ENCODE peak calls at places on chromosomes 5 and 9, in seven cellular contexts. One of them, this sample, is unnamed.

GRCh38 chr9:126386088-126386487 is 59.5 kb downstream of the MVB12B start:
- DNase-seq in GM12878: no peak
- DNase-seq in HepG2: peak; percentile 37
- DNase-seq in K562: no peak
- DNase-seq in SK-N-SH: no peak
- DNase-seq in H1: no peak
- DNase-seq in HCT116: no peak
- DNase-seq in this sample: peak; percentile 33

GRCh38 chr5:9596256-9596655 is 33.9 kb downstream of the TAS2R1 start:
- DNase-seq in GM12878: no peak
- DNase-seq in H1: no peak
- DNase-seq in HCT116: no peak
- DNase-seq in K562: no peak
- DNase-seq in SK-N-SH: no peak
- DNase-seq in HepG2: no peak
- DNase-seq in this sample: no peak

GRCh38 chr9:136719212-136719880 is 7.0 kb downstream of the DIPK1B start:
- DNase-seq in HepG2: no peak
- DNase-seq in H1: no peak
- DNase-seq in SK-N-SH: no peak
- DNase-seq in HCT116: no peak
- DNase-seq in GM12878: no peak
- DNase-seq in K562: no peak
- DNase-seq in this sample: no peak

GRCh38 chr5:67511911-67512310 is 315.3 kb upstream of the CD180 start:
- DNase-seq in K562: no peak
- DNase-seq in HCT116: no peak
- DNase-seq in SK-N-SH: no peak
- DNase-seq in GM12878: no peak
- DNase-seq in H1: no peak
- DNase-seq in HepG2: no peak
- DNase-seq in this sample: no peak

GRCh38 chr5:147384346-147385193 is 125.3 kb downstream of the DPYSL3 start:
- DNase-seq in SK-N-SH: peak; percentile 42
- DNase-seq in HCT116: no peak
- DNase-seq in HepG2: no peak
- DNase-seq in GM12878: no peak
- DNase-seq in K562: no peak
- DNase-seq in H1: no peak
- DNase-seq in this sample: no peak

GRCh38 chr9:37926737-37927590 is 23.0 kb upstream of the SLC25A51 start:
- DNase-seq in K562: no peak
- DNase-seq in H1: no peak
- DNase-seq in HCT116: no peak
- DNase-seq in GM12878: no peak
- DNase-seq in SK-N-SH: no peak
- DNase-seq in HepG2: no peak
- DNase-seq in this sample: no peak

GRCh38 chr5:123116757-123117156 is 27.7 kb downstream of the PRDM6 start:
- DNase-seq in HCT116: no peak
- DNase-seq in GM12878: no peak
- DNase-seq in HepG2: no peak
- DNase-seq in K562: no peak
- DNase-seq in SK-N-SH: no peak
- DNase-seq in H1: no peak
- DNase-seq in this sample: no peak

GRCh38 chr9:117734523-117735314 is 30.5 kb downstream of the TLR4 start:
- DNase-seq in SK-N-SH: no peak
- DNase-seq in HepG2: no peak
- DNase-seq in HCT116: no peak
- DNase-seq in GM12878: no peak
- DNase-seq in H1: no peak
- DNase-seq in K562: no peak
- DNase-seq in this sample: no peak

GRCh38 chr9:69549310-69550202 is 122.6 kb downstream of the APBA1 start:
- DNase-seq in H1: no peak
- DNase-seq in HCT116: peak; percentile 38
- DNase-seq in HepG2: peak; percentile 45
- DNase-seq in GM12878: no peak
- DNase-seq in SK-N-SH: peak; percentile 44
- DNase-seq in K562: peak; percentile 30
- DNase-seq in this sample: peak; percentile 36

GRCh38 chr5:111280282-111280901 is 56.2 kb downstream of the CAMK4 start:
- DNase-seq in SK-N-SH: peak; percentile 49
- DNase-seq in HCT116: no peak
- DNase-seq in HepG2: no peak
- DNase-seq in K562: no peak
- DNase-seq in H1: no peak
- DNase-seq in GM12878: no peak
- DNase-seq in this sample: no peak

GRCh38 chr5:77707786-77708185 is 68.4 kb downstream of the TBCA start:
- DNase-seq in SK-N-SH: no peak
- DNase-seq in HepG2: peak; percentile 2
- DNase-seq in GM12878: no peak
- DNase-seq in H1: no peak
- DNase-seq in HCT116: no peak
- DNase-seq in K562: no peak
- DNase-seq in this sample: no peak

GRCh38 chr5:98248949-98249348 is 524.5 kb upstream of the RGMB start:
- DNase-seq in K562: no peak
- DNase-seq in H1: no peak
- DNase-seq in SK-N-SH: no peak
- DNase-seq in HepG2: no peak
- DNase-seq in HCT116: no peak
- DNase-seq in GM12878: no peak
- DNase-seq in this sample: no peak

GRCh38 chr5:172788771-172789686 is 18.0 kb upstream of the DUSP1 start:
- DNase-seq in H1: no peak
- DNase-seq in GM12878: no peak
- DNase-seq in SK-N-SH: no peak
- DNase-seq in HCT116: no peak
- DNase-seq in HepG2: peak; percentile 85
- DNase-seq in K562: peak; percentile 85
- DNase-seq in this sample: no peak

GRCh38 chr5:91281409-91281808 is 101.7 kb downstream of the ARRDC3 start:
- DNase-seq in K562: no peak
- DNase-seq in HepG2: no peak
- DNase-seq in SK-N-SH: no peak
- DNase-seq in H1: no peak
- DNase-seq in HCT116: peak; percentile 34
- DNase-seq in GM12878: no peak
- DNase-seq in this sample: no peak

GRCh38 chr5:120919017-120919416 is 454.9 kb downstream of the PRR16 start:
- DNase-seq in GM12878: no peak
- DNase-seq in HepG2: no peak
- DNase-seq in K562: no peak
- DNase-seq in HCT116: no peak
- DNase-seq in SK-N-SH: no peak
- DNase-seq in H1: no peak
- DNase-seq in this sample: no peak

GRCh38 chr9:69937358-69937757 is 106.3 kb upstream of the MAMDC2 start:
- DNase-seq in HCT116: no peak
- DNase-seq in GM12878: no peak
- DNase-seq in H1: no peak
- DNase-seq in K562: no peak
- DNase-seq in HepG2: no peak
- DNase-seq in SK-N-SH: no peak
- DNase-seq in this sample: no peak

GRCh38 chr9:107345327-107345726 is 62.2 kb downstream of the RAD23B start:
- DNase-seq in H1: no peak
- DNase-seq in HCT116: no peak
- DNase-seq in K562: no peak
- DNase-seq in SK-N-SH: no peak
- DNase-seq in GM12878: no peak
- DNase-seq in HepG2: no peak
- DNase-seq in this sample: no peak

GRCh38 chr5:65512170-65512937 is 30.6 kb upstream of the ADAMTS6 start:
- DNase-seq in HCT116: no peak
- DNase-seq in K562: no peak
- DNase-seq in SK-N-SH: no peak
- DNase-seq in H1: no peak
- DNase-seq in HepG2: no peak
- DNase-seq in GM12878: no peak
- DNase-seq in this sample: no peak

GRCh38 chr5:33241826-33242225 is 198.9 kb upstream of the TARS1 start:
- DNase-seq in H1: no peak
- DNase-seq in GM12878: no peak
- DNase-seq in SK-N-SH: no peak
- DNase-seq in HCT116: no peak
- DNase-seq in K562: no peak
- DNase-seq in HepG2: no peak
- DNase-seq in this sample: no peak

GRCh38 chr5:1477341-1477740 is 32.1 kb upstream of the SLC6A3 start:
- DNase-seq in K562: no peak
- DNase-seq in H1: no peak
- DNase-seq in HCT116: no peak
- DNase-seq in HepG2: no peak
- DNase-seq in SK-N-SH: no peak
- DNase-seq in GM12878: no peak
- DNase-seq in this sample: no peak

GRCh38 chr5:82749453-82749852 is 327.7 kb downstream of the TMEM167A start:
- DNase-seq in SK-N-SH: peak; percentile 36
- DNase-seq in H1: no peak
- DNase-seq in HepG2: no peak
- DNase-seq in K562: no peak
- DNase-seq in GM12878: no peak
- DNase-seq in HCT116: no peak
- DNase-seq in this sample: no peak

GRCh38 chr5:18010053-18010452 is 375.8 kb downstream of the TAF11L14 start:
- DNase-seq in HCT116: no peak
- DNase-seq in HepG2: no peak
- DNase-seq in GM12878: no peak
- DNase-seq in H1: no peak
- DNase-seq in SK-N-SH: no peak
- DNase-seq in K562: no peak
- DNase-seq in this sample: no peak

GRCh38 chr9:754150-754931 is 87.2 kb upstream of the DMRT1 start:
- DNase-seq in SK-N-SH: no peak
- DNase-seq in HCT116: no peak
- DNase-seq in HepG2: no peak
- DNase-seq in GM12878: no peak
- DNase-seq in K562: no peak
- DNase-seq in H1: no peak
- DNase-seq in this sample: no peak

DNA sequence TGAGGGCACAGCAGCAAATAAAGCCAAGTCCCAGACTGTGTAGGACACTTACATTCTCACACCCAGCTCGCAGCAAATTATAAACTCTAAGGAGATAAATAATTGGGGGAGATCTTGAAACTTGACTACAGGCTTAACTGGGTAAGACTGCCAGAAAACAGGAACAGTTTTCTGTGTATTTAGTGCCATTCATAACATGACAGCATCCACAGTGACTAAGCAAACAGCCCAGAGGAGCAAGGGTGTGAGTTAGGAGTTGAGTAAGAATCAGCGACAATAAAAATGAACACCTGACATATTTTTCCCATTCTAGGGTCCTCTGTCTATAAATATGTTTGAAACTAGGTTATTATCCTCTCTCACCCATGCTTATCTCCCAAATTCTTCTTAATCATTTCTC is 370.9 kb upstream of the WWC1 start:
- DNase-seq in SK-N-SH: no peak
- DNase-seq in K562: no peak
- DNase-seq in HepG2: no peak
- DNase-seq in HCT116: no peak
- DNase-seq in GM12878: no peak
- DNase-seq in H1: no peak
- DNase-seq in this sample: no peak
- H3K4me3 ChIP-seq in SK-N-SH: no peak overlapping the region
- H3K4me3 ChIP-seq in K562: no peak overlapping the region
- H3K4me3 ChIP-seq in HepG2: no peak overlapping the region
- H3K4me3 ChIP-seq in HCT116: no peak overlapping the region
- H3K4me3 ChIP-seq in GM12878: no peak overlapping the region
- H3K4me3 ChIP-seq in H1: no peak overlapping the region
- H3K4me3 ChIP-seq in this sample: no peak overlapping the region

GRCh38 chr9:133963166-133963565 is 29.0 kb downstream of the VAV2 start:
- DNase-seq in K562: no peak
- DNase-seq in H1: no peak
- DNase-seq in HepG2: no peak
- DNase-seq in GM12878: no peak
- DNase-seq in HCT116: no peak
- DNase-seq in SK-N-SH: no peak
- DNase-seq in this sample: no peak
- TF ChIP-seq YY1 in K562: no peak
- TF ChIP-seq YY1 in H1: no peak
- TF ChIP-seq YY1 in HepG2: no peak
- TF ChIP-seq YY1 in GM12878: no peak
- TF ChIP-seq YY1 in HCT116: no peak
- TF ChIP-seq YY1 in SK-N-SH: no peak
- TF ChIP-seq YY1 in this sample: no peak

DNA sequence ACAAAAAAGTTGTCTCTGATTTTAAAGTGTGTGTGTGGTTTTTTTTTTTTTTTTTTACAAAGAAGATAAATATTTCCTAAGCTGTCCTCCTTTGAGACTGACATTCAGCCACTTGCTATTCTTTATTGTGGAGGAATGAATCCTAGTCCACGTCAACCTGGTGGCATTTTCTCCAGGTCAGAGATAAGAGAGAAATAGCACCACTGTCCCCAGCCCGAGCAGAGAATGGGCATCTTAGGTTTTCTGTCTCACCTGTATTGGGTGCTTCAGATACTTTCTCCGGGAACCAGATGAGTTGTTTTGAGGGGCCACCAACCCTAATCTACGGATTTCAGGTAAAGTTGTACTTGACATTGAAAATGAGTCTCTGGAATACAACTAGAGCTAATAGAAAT is 1.4 kb downstream of the ITGA2 start:
- DNase-seq in H1: no peak
- DNase-seq in HepG2: no peak
- DNase-seq in HCT116: no peak
- DNase-seq in GM12878: no peak
- DNase-seq in SK-N-SH: no peak
- DNase-seq in K562: no peak
- DNase-seq in this sample: no peak
- H3K4me3 ChIP-seq in H1: peak overlapping the region; percentile 87
- H3K4me3 ChIP-seq in HepG2: peak overlapping the region; percentile 87
- H3K4me3 ChIP-seq in HCT116: peak overlapping the region; percentile 87
- H3K4me3 ChIP-seq in GM12878: no peak overlapping the region
- H3K4me3 ChIP-seq in SK-N-SH: peak overlapping the region; percentile 83
- H3K4me3 ChIP-seq in K562: no peak overlapping the region
- H3K4me3 ChIP-seq in this sample: peak overlapping the region; percentile 66

DNA sequence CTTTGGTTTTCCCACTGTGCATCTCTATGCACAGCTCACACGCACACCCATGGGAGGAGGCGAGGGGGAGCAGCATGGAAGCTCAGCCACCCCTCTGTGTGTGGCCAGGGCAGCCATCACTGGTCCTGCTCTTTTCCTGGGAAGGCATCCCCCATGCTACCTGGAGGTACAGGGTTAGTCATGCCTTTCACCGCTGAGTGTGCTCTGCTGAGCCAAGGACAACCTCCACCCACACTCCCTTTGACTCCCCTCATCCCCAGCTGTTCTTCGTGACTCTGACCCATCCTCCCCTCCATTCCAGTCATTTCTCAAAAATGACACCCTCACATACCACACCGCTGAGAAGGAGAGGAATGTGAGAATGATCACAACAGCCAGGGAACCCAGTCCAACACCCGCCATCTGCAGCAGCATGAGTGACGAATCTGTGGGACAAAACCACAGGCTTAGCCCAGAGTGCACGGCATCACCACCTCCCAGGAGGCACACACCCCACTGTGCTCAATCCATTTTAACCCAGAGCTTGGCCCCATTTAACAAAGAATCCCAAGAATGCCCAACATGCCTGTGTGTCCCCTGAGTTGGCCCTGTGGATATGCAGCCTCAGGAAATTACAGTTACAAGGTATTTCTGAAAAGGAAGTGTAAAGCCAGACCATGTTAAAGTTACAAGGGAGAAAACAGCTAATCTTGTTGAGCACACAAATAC is 133.4 kb downstream of the SUSD1 start:
- DNase-seq in HCT116: peak; percentile 81
- DNase-seq in HepG2: peak; percentile 21
- DNase-seq in H1: peak; percentile 87
- DNase-seq in SK-N-SH: no peak
- DNase-seq in K562: no peak
- DNase-seq in GM12878: no peak
- DNase-seq in this sample: peak; percentile 66
- TF ChIP-seq YY1 in HCT116: peak; percentile 66
- TF ChIP-seq YY1 in HepG2: no peak
- TF ChIP-seq YY1 in H1: no peak
- TF ChIP-seq YY1 in SK-N-SH: peak; percentile 58
- TF ChIP-seq YY1 in K562: no peak
- TF ChIP-seq YY1 in GM12878: no peak
- TF ChIP-seq YY1 in this sample: no peak

This sample was measured in NT2/D1.